ENCODE peak calls at places on chromosomes 1 and 21, in four cellular contexts. R, E, S and L are unnamed samples.

GRCh38 chr1:4585216-4585615 is 69.2 kb upstream of the AJAP1 start:
- DNase-seq in R (no peak), E (no peak), S (peak), L (peak)

GRCh38 chr1:66523502-66523901 is 10.5 kb upstream of the SGIP1 start:
- DNase-seq in R (no peak), E (no peak), S (no peak), L (no peak)

GRCh38 chr1:233440952-233441401 is 113.5 kb downstream of the MAP3K21 start:
- DNase-seq in R (peak), E (no peak), S (peak), L (peak)

GRCh38 chr1:244104309-244105060 is 53.4 kb downstream of the ZBTB18 start:
- DNase-seq in R (peak), E (no peak), S (no peak), L (no peak)

GRCh38 chr1:101971309-101971708 is 25.4 kb downstream of the OLFM3 start:
- DNase-seq in R (no peak), E (no peak), S (no peak), L (peak)

GRCh38 chr1:235898126-235898525 is 31.4 kb upstream of the LYST start:
- DNase-seq in R (no peak), E (no peak), S (no peak), L (peak)

GRCh38 chr1:52463891-52464290 is 59.5 kb downstream of the PRPF38A start:
- DNase-seq in R (no peak), E (no peak), S (no peak), L (no peak)

GRCh38 chr1:222634180-222635013 is 16.5 kb downstream of the MIA3 start:
- DNase-seq in R (peak), E (peak), S (peak), L (peak)

GRCh38 chr1:87989346-87989745 is 660.7 kb downstream of the LMO4 start:
- DNase-seq in R (no peak), E (no peak), S (no peak), L (no peak)

GRCh38 chr1:174990382-174990999 is 9.3 kb upstream of the CACYBP start:
- DNase-seq in R (peak), E (no peak), S (no peak), L (peak)

GRCh38 chr1:206709772-206710456 is 25.2 kb downstream of the MAPKAPK2 start:
- DNase-seq in R (no peak), E (no peak), S (no peak), L (no peak)

GRCh38 chr1:224666078-224666477 is 50.0 kb downstream of the CNIH3 start:
- DNase-seq in R (no peak), E (no peak), S (no peak), L (no peak)

DNA sequence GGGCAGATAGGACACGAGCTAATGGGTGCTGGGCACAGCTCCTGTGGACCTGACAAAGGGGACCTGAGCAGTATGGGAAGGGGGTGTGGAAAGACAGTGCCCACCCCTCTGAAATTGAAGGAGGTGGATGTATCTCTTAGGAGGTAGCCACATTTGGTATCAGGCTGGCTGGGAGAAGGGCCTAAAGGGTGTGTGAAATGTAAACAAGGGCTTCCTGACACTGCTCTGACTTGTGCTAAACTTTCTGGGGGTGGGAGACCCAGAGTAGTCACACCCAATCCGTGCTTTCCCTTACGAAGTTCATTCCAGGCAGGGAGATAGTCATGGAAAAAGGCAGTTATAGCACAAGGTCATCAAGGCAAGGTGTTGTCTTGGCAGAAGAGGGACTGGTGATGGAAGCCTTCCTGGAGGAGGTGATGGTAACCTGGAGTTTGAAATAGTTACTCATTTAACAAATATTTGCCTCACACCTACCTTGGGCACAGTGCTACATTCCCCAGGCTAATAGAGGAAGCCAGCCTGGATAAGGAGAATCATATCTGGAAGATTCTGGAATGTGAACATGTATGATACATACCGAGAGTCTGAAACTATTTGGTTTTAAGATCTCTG is 5.3 kb upstream of the CCDC24 start:
- DNase-seq in R (no peak), E (no peak), S (no peak), L (no peak)
- H3K4me3 ChIP-seq in R (no peak), E (no peak), S (no peak), L (no peak)

DNA sequence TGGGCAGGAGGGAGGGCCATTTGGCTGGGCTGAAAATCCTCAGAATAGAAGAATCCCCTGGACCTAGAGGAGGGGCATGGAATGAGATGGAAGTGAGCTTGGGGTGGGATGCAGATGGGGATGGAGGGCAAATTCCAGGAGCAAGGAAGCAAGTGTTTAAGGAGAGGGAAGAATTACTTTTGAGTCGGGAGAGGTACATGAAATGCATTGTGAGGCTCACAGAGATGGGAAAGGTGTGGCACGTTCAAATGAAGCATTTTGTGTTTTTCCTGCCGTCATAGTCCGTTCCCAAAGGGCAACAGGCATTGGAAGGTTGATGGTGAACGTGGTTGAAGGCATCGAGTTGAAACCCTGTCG is 30.5 kb downstream of the ATP5PO start:
- DNase-seq in R (no peak), E (no peak), S (no peak), L (no peak)
- H3K4me3 ChIP-seq in R (no peak), E (no peak), S (no peak), L (no peak)

DNA sequence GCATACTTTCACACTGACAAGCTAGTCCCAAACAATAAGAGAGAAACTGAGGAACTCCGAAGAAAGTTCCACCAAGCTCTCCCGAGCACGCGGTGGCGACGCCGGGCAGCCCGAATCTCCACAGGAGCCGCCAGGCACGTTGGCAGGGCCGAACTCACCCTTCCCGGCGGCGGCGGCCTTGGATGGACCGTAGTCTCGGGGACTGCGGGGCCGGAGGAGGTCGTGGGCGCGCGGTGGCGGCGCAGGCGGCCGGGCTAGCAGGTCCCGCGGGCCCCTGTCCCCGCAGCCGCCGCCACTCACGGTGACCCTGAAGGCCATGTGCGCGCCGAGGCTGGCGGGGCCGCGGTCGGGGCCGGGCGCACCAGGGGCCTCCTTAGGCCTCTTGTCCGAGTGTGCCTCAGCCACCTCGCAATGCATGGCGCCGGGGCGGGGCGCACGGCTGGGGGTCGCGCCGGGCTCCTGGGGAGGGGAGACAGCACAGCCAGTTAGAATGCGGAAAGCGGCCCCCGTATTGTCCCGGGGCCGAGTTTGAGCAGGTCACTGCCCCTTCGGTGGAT is 1.2 kb downstream of the GLIS1 start:
- DNase-seq in R (no peak), E (no peak), S (peak), L (no peak)
- H3K4me3 ChIP-seq in R (peak), E (no peak), S (peak), L (no peak)

GRCh38 chr1:113984710-113985109 is 5.4 kb downstream of the OLFML3 start:
- DNase-seq in R (no peak), E (no peak), S (no peak), L (no peak)
- H3K4me3 ChIP-seq in R (no peak), E (no peak), S (no peak), L (no peak)

GRCh38 chr1:162420120-162420519 is 8.2 kb upstream of the SH2D1B start:
- DNase-seq in R (no peak), E (no peak), S (no peak), L (no peak)
- H3K4me3 ChIP-seq in R (no peak), E (no peak), S (no peak), L (no peak)

GRCh38 chr1:171210355-171210754 is 25.3 kb downstream of the FMO2 start:
- DNase-seq in R (no peak), E (no peak), S (peak), L (no peak)
- H3K4me3 ChIP-seq in R (no peak), E (no peak), S (no peak), L (no peak)

GRCh38 chr1:98211271-98211840 is 290.5 kb upstream of the DPYD start:
- DNase-seq in R (no peak), E (no peak), S (no peak), L (no peak)
- H3K4me3 ChIP-seq in R (no peak), E (no peak), S (no peak), L (no peak)

GRCh38 chr1:118983558-118984021 is 4.6 kb downstream of the TBX15 start:
- DNase-seq in R (no peak), E (no peak), S (no peak), L (no peak)

GRCh38 chr1:118982281-118982680 is 5.9 kb downstream of the TBX15 start:
- DNase-seq in R (no peak), E (no peak), S (no peak), L (no peak)

GRCh38 chr1:118982816-118983557 is 5.2 kb downstream of the TBX15 start:
- DNase-seq in R (no peak), E (no peak), S (no peak), L (no peak)

GRCh38 chr1:118979754-118980270 is 8.3 kb downstream of the TBX15 start:
- DNase-seq in R (no peak), E (no peak), S (peak), L (no peak)

GRCh38 chr1:118981436-118981835 is 6.7 kb downstream of the TBX15 start:
- DNase-seq in R (no peak), E (no peak), S (no peak), L (no peak)
- H3K4me3 ChIP-seq in R (no peak), E (no peak), S (no peak), L (no peak)

GRCh38 chr1:24918370-24918769 is 11.7 kb downstream of the RUNX3 start:
- DNase-seq in R (no peak), E (no peak), S (no peak), L (no peak)

GRCh38 chr1:24918995-24919605 is 11.0 kb downstream of the RUNX3 start:
- DNase-seq in R (no peak), E (no peak), S (no peak), L (no peak)

GRCh38 chr1:24921938-24922662 is 8.0 kb downstream of the RUNX3 start:
- DNase-seq in R (no peak), E (no peak), S (no peak), L (no peak)

GRCh38 chr1:24917327-24918074 is 12.6 kb downstream of the RUNX3 start:
- DNase-seq in R (no peak), E (no peak), S (no peak), L (no peak)

DNA sequence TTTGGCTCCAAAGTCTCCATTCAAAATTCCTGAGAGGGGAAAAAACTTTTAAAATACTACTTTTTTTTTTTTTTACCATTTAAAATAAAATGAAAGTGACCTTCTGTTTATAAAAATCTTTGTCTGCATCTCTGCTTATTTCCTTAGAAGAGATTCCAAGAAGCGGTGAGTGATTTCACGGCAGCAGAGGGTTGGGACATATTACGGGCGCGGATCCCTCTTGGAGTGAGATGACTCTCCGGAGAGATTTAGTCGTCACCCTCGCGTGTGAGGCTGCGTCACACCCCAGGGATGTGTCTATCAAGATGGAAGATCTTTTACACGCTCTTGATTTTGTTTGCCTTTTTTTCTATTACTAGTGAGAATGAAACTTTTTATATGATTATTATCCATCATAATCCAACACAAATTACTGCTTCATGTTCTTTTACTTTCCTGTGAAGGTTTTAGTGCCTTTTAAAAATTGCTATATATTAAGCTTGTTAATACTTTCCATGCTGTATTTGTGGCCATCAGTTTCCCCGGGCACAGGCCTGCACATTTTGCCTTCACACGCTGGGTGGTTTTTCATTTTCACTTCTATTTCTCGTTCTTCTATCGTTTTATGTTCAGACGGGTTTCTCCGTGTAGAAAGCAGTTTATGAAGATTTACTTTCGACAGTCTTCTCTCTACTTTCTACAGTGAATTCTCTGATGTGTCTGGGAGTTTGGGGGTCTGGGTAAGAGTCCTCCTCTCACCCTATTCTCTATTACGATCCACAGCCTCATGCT is 9.7 kb downstream of the RUNX3 start:
- DNase-seq in R (no peak), E (no peak), S (no peak), L (no peak)
- H3K4me3 ChIP-seq in R (no peak), E (no peak), S (no peak), L (no peak)

GRCh38 chr21:41068411-41069304 is 99.3 kb upstream of the BACE2 start:
- DNase-seq in R (peak), E (no peak), S (peak), L (peak)
- H3K4me3 ChIP-seq in R (no peak), E (no peak), S (peak), L (no peak)